ENCODE peak calls at places on chromosomes 16 and 17, in four cellular contexts. X is cardiac fibroblast, C is Peyer's patch, L is adrenal gland. E is an unnamed sample.

GRCh38 chr17:64115871-64116534 is 13.9 kb downstream of the ERN1 start:
- DNase-seq in X (peak; percentile 93), C (no peak), L (peak; percentile 43), E (no peak)

GRCh38 chr17:56913000-56913866 is 616 bp downstream of the TRIM25 start:
- DNase-seq in X (peak; percentile 19), C (no peak), L (peak; percentile 32), E (no peak)

GRCh38 chr16:20415541-20415940 is 6.2 kb downstream of the ACSM5 start:
- DNase-seq in X (no peak), C (no peak), L (no peak), E (no peak)

GRCh38 chr17:15944720-15945492 is at the start of gene ADORA2B:
- DNase-seq in X (peak; percentile 74), C (no peak), L (peak; percentile 64), E (peak; percentile 54)

GRCh38 chr16:67648088-67648763 is 3.3 kb downstream of the CARMIL2 start:
- DNase-seq in X (no peak), C (no peak), L (no peak), E (no peak)

GRCh38 chr17:67053438-67054000 is 9.2 kb downstream of the CACNG1 start:
- DNase-seq in X (no peak), C (no peak), L (no peak), E (no peak)

GRCh38 chr16:62041401-62041800 is 5.2 kb upstream of the CDH8 start:
- DNase-seq in X (peak; percentile 63), C (no peak), L (peak; percentile 45), E (peak; percentile 67)

GRCh38 chr17:40555296-40556190 is 9.7 kb downstream of the CCR7 start:
- DNase-seq in X (no peak), C (peak; percentile 16), L (no peak), E (no peak)

GRCh38 chr16:50680907-50681885 is at the start of gene SNX20:
- DNase-seq in X (no peak), C (peak; percentile 83), L (peak; percentile 51), E (peak; percentile 29)

GRCh38 chr17:35089846-35090193 is 26.3 kb upstream of the RFFL start:
- DNase-seq in X (peak; percentile 53), C (peak; percentile 26), L (no peak), E (peak; percentile 27)

E was measured in testis.